ENCODE peak calls at places on chromosomes 4 and X, in eight cellular contexts. One of them, this sample, is unnamed.

GRCh38 chrX:41982966-41983365 is 59.6 kb upstream of the CASK start:
- DNase-seq in SK-N-SH: no peak
- DNase-seq in sigmoid colon: no peak
- DNase-seq in heart right ventricle: no peak
- DNase-seq in A549: no peak
- DNase-seq in spleen: no peak
- DNase-seq in tibial nerve: no peak
- DNase-seq in mucosa of descending colon: no peak
- DNase-seq in this sample: no peak

GRCh38 chr4:6269651-6270511 is at the start of gene WFS1:
- DNase-seq in SK-N-SH: peak; percentile 100
- DNase-seq in sigmoid colon: peak; percentile 99
- DNase-seq in heart right ventricle: peak; percentile 99
- DNase-seq in A549: peak; percentile 94
- DNase-seq in spleen: peak; percentile 98
- DNase-seq in tibial nerve: peak; percentile 97
- DNase-seq in mucosa of descending colon: peak; percentile 98
- DNase-seq in this sample: peak; percentile 97

GRCh38 chr4:38804654-38805295 is at the start of gene TLR1:
- DNase-seq in SK-N-SH: peak; percentile 26
- DNase-seq in sigmoid colon: no peak
- DNase-seq in heart right ventricle: no peak
- DNase-seq in A549: no peak
- DNase-seq in spleen: no peak
- DNase-seq in tibial nerve: no peak
- DNase-seq in mucosa of descending colon: no peak
- DNase-seq in this sample: no peak

GRCh38 chrX:10190367-10190766 is 33.6 kb downstream of the CLCN4 start:
- DNase-seq in SK-N-SH: peak; percentile 59
- DNase-seq in sigmoid colon: no peak
- DNase-seq in heart right ventricle: no peak
- DNase-seq in A549: peak; percentile 68
- DNase-seq in spleen: no peak
- DNase-seq in tibial nerve: peak; percentile 50
- DNase-seq in mucosa of descending colon: no peak
- DNase-seq in this sample: peak; percentile 41

GRCh38 chrX:70196961-70197805 is 19.9 kb downstream of the DGAT2L6 start:
- DNase-seq in SK-N-SH: peak; percentile 42
- DNase-seq in sigmoid colon: no peak
- DNase-seq in heart right ventricle: no peak
- DNase-seq in A549: peak; percentile 42
- DNase-seq in spleen: no peak
- DNase-seq in tibial nerve: peak; percentile 66
- DNase-seq in mucosa of descending colon: no peak
- DNase-seq in this sample: peak; percentile 63

GRCh38 chr4:140789752-140790151 is 33.6 kb upstream of the TBC1D9 start:
- DNase-seq in SK-N-SH: no peak
- DNase-seq in sigmoid colon: no peak
- DNase-seq in heart right ventricle: no peak
- DNase-seq in A549: no peak
- DNase-seq in spleen: no peak
- DNase-seq in tibial nerve: no peak
- DNase-seq in mucosa of descending colon: no peak
- DNase-seq in this sample: no peak

GRCh38 chr4:139647952-139648351 is 17.7 kb upstream of the MGST2 start:
- DNase-seq in SK-N-SH: no peak
- DNase-seq in sigmoid colon: no peak
- DNase-seq in heart right ventricle: no peak
- DNase-seq in A549: no peak
- DNase-seq in spleen: no peak
- DNase-seq in tibial nerve: no peak
- DNase-seq in mucosa of descending colon: no peak
- DNase-seq in this sample: no peak

GRCh38 chr4:36325916-36326315 is 44.5 kb downstream of the DTHD1 start:
- DNase-seq in SK-N-SH: no peak
- DNase-seq in sigmoid colon: no peak
- DNase-seq in heart right ventricle: no peak
- DNase-seq in A549: no peak
- DNase-seq in spleen: no peak
- DNase-seq in tibial nerve: no peak
- DNase-seq in mucosa of descending colon: no peak
- DNase-seq in this sample: no peak

GRCh38 chr4:154854362-154854761 is 73.3 kb downstream of the RBM46 start:
- DNase-seq in SK-N-SH: peak; percentile 26
- DNase-seq in sigmoid colon: no peak
- DNase-seq in heart right ventricle: no peak
- DNase-seq in A549: no peak
- DNase-seq in spleen: no peak
- DNase-seq in tibial nerve: no peak
- DNase-seq in mucosa of descending colon: no peak
- DNase-seq in this sample: no peak

GRCh38 chr4:85968945-85969830 is 390.7 kb downstream of the MAPK10 start:
- DNase-seq in SK-N-SH: peak; percentile 31
- DNase-seq in sigmoid colon: no peak
- DNase-seq in heart right ventricle: no peak
- DNase-seq in A549: peak; percentile 18
- DNase-seq in spleen: no peak
- DNase-seq in tibial nerve: no peak
- DNase-seq in mucosa of descending colon: no peak
- DNase-seq in this sample: no peak

GRCh38 chrX:21606037-21606436 is 52.1 kb downstream of the KLHL34 start:
- DNase-seq in SK-N-SH: no peak
- DNase-seq in sigmoid colon: no peak
- DNase-seq in heart right ventricle: no peak
- DNase-seq in A549: no peak
- DNase-seq in spleen: no peak
- DNase-seq in tibial nerve: no peak
- DNase-seq in mucosa of descending colon: no peak
- DNase-seq in this sample: no peak

GRCh38 chr4:52982246-52982950 is 120.3 kb downstream of the RASL11B start:
- DNase-seq in SK-N-SH: peak; percentile 51
- DNase-seq in sigmoid colon: no peak
- DNase-seq in heart right ventricle: no peak
- DNase-seq in A549: peak; percentile 4
- DNase-seq in spleen: no peak
- DNase-seq in tibial nerve: no peak
- DNase-seq in mucosa of descending colon: no peak
- DNase-seq in this sample: no peak

GRCh38 chr4:121514443-121514842 is 133.6 kb upstream of the QRFPR start:
- DNase-seq in SK-N-SH: no peak
- DNase-seq in sigmoid colon: no peak
- DNase-seq in heart right ventricle: no peak
- DNase-seq in A549: no peak
- DNase-seq in spleen: no peak
- DNase-seq in tibial nerve: no peak
- DNase-seq in mucosa of descending colon: no peak
- DNase-seq in this sample: no peak

GRCh38 chr4:102441978-102442890 is 58.9 kb upstream of the NFKB1 start:
- DNase-seq in SK-N-SH: no peak
- DNase-seq in sigmoid colon: no peak
- DNase-seq in heart right ventricle: no peak
- DNase-seq in A549: no peak
- DNase-seq in spleen: no peak
- DNase-seq in tibial nerve: no peak
- DNase-seq in mucosa of descending colon: no peak
- DNase-seq in this sample: no peak

GRCh38 chrX:20361890-20362262 is 95.2 kb upstream of the RPS6KA3 start:
- DNase-seq in SK-N-SH: no peak
- DNase-seq in sigmoid colon: no peak
- DNase-seq in heart right ventricle: no peak
- DNase-seq in A549: peak; percentile 52
- DNase-seq in spleen: no peak
- DNase-seq in tibial nerve: peak; percentile 8
- DNase-seq in mucosa of descending colon: no peak
- DNase-seq in this sample: no peak

GRCh38 chrX:139058831-139059495 is 347.4 kb upstream of the FGF13 start:
- DNase-seq in SK-N-SH: no peak
- DNase-seq in sigmoid colon: no peak
- DNase-seq in heart right ventricle: no peak
- DNase-seq in A549: no peak
- DNase-seq in spleen: no peak
- DNase-seq in tibial nerve: no peak
- DNase-seq in mucosa of descending colon: no peak
- DNase-seq in this sample: no peak

GRCh38 chr4:55378617-55379467 is 16.9 kb upstream of the TMEM165 start:
- DNase-seq in SK-N-SH: no peak
- DNase-seq in sigmoid colon: no peak
- DNase-seq in heart right ventricle: no peak
- DNase-seq in A549: no peak
- DNase-seq in spleen: no peak
- DNase-seq in tibial nerve: no peak
- DNase-seq in mucosa of descending colon: no peak
- DNase-seq in this sample: no peak

GRCh38 chr4:153451931-153452660 is 14.1 kb upstream of the TMEM131L start:
- DNase-seq in SK-N-SH: no peak
- DNase-seq in sigmoid colon: no peak
- DNase-seq in heart right ventricle: no peak
- DNase-seq in A549: no peak
- DNase-seq in spleen: peak; percentile 79
- DNase-seq in tibial nerve: no peak
- DNase-seq in mucosa of descending colon: no peak
- DNase-seq in this sample: no peak

GRCh38 chr4:159384619-159385018 is 281.7 kb downstream of the RAPGEF2 start:
- DNase-seq in SK-N-SH: no peak
- DNase-seq in sigmoid colon: no peak
- DNase-seq in heart right ventricle: no peak
- DNase-seq in A549: no peak
- DNase-seq in spleen: no peak
- DNase-seq in tibial nerve: no peak
- DNase-seq in mucosa of descending colon: no peak
- DNase-seq in this sample: no peak

GRCh38 chr4:52880994-52881393 is 18.9 kb downstream of the RASL11B start:
- DNase-seq in SK-N-SH: no peak
- DNase-seq in sigmoid colon: no peak
- DNase-seq in heart right ventricle: no peak
- DNase-seq in A549: no peak
- DNase-seq in spleen: no peak
- DNase-seq in tibial nerve: no peak
- DNase-seq in mucosa of descending colon: no peak
- DNase-seq in this sample: no peak

GRCh38 chrX:100931925-100932285 is 3.2 kb upstream of the XKRX start:
- DNase-seq in SK-N-SH: no peak
- DNase-seq in sigmoid colon: no peak
- DNase-seq in heart right ventricle: no peak
- DNase-seq in A549: no peak
- DNase-seq in spleen: no peak
- DNase-seq in tibial nerve: no peak
- DNase-seq in mucosa of descending colon: no peak
- DNase-seq in this sample: no peak

GRCh38 chr4:1898007-1898406 is 26.8 kb downstream of the NSD2 start:
- DNase-seq in SK-N-SH: no peak
- DNase-seq in sigmoid colon: peak; percentile 9
- DNase-seq in heart right ventricle: no peak
- DNase-seq in A549: no peak
- DNase-seq in spleen: peak; percentile 18
- DNase-seq in tibial nerve: no peak
- DNase-seq in mucosa of descending colon: no peak
- DNase-seq in this sample: no peak
- H3K4me1 ChIP-seq in SK-N-SH: no peaks in the 10 kb centered on the region
- H3K4me1 ChIP-seq in sigmoid colon: no peaks in the 10 kb centered on the region
- H3K4me1 ChIP-seq in heart right ventricle: peaks cover 6% of the 10 kb centered on the region
- H3K4me1 ChIP-seq in A549: peaks cover 8% of the 10 kb centered on the region
- H3K4me1 ChIP-seq in spleen: peaks cover 15% of the 10 kb centered on the region
- H3K4me1 ChIP-seq in tibial nerve: no peaks in the 10 kb centered on the region
- H3K4me1 ChIP-seq in mucosa of descending colon: no peaks in the 10 kb centered on the region
- H3K4me1 ChIP-seq in this sample: peaks cover 9% of the 10 kb centered on the region

GRCh38 chrX:118540342-118540741 is 44.7 kb downstream of the DOCK11 start:
- DNase-seq in SK-N-SH: no peak
- DNase-seq in sigmoid colon: no peak
- DNase-seq in heart right ventricle: no peak
- DNase-seq in A549: no peak
- DNase-seq in spleen: no peak
- DNase-seq in tibial nerve: no peak
- DNase-seq in mucosa of descending colon: no peak
- DNase-seq in this sample: no peak

GRCh38 chrX:118536204-118536603 is 40.6 kb downstream of the DOCK11 start:
- DNase-seq in SK-N-SH: no peak
- DNase-seq in sigmoid colon: no peak
- DNase-seq in heart right ventricle: no peak
- DNase-seq in A549: no peak
- DNase-seq in spleen: no peak
- DNase-seq in tibial nerve: no peak
- DNase-seq in mucosa of descending colon: no peak
- DNase-seq in this sample: no peak

GRCh38 chrX:118541482-118541881 is 45.9 kb downstream of the DOCK11 start:
- DNase-seq in SK-N-SH: no peak
- DNase-seq in sigmoid colon: no peak
- DNase-seq in heart right ventricle: no peak
- DNase-seq in A549: no peak
- DNase-seq in spleen: no peak
- DNase-seq in tibial nerve: no peak
- DNase-seq in mucosa of descending colon: no peak
- DNase-seq in this sample: no peak

GRCh38 chrX:118534716-118535493 is 39.3 kb downstream of the DOCK11 start:
- DNase-seq in SK-N-SH: no peak
- DNase-seq in sigmoid colon: no peak
- DNase-seq in heart right ventricle: no peak
- DNase-seq in A549: no peak
- DNase-seq in spleen: no peak
- DNase-seq in tibial nerve: no peak
- DNase-seq in mucosa of descending colon: no peak
- DNase-seq in this sample: no peak

GRCh38 chrX:118536687-118537461 is 41.3 kb downstream of the DOCK11 start:
- DNase-seq in SK-N-SH: peak; percentile 18
- DNase-seq in sigmoid colon: no peak
- DNase-seq in heart right ventricle: no peak
- DNase-seq in A549: peak; percentile 14
- DNase-seq in spleen: no peak
- DNase-seq in tibial nerve: no peak
- DNase-seq in mucosa of descending colon: no peak
- DNase-seq in this sample: no peak
- H3K4me1 ChIP-seq in SK-N-SH: no peaks in the 10 kb centered on the region
- H3K4me1 ChIP-seq in sigmoid colon: peaks cover 8% of the 10 kb centered on the region
- H3K4me1 ChIP-seq in heart right ventricle: peaks cover 30% of the 10 kb centered on the region
- H3K4me1 ChIP-seq in A549: peaks cover 20% of the 10 kb centered on the region
- H3K4me1 ChIP-seq in spleen: peaks cover 32% of the 10 kb centered on the region
- H3K4me1 ChIP-seq in tibial nerve: no peaks in the 10 kb centered on the region
- H3K4me1 ChIP-seq in mucosa of descending colon: no peaks in the 10 kb centered on the region
- H3K4me1 ChIP-seq in this sample: no peaks in the 10 kb centered on the region

GRCh38 chrX:13381514-13381913 is 61.7 kb upstream of the ATXN3L start:
- DNase-seq in SK-N-SH: no peak
- DNase-seq in sigmoid colon: no peak
- DNase-seq in heart right ventricle: no peak
- DNase-seq in A549: no peak
- DNase-seq in spleen: no peak
- DNase-seq in tibial nerve: no peak
- DNase-seq in mucosa of descending colon: no peak
- DNase-seq in this sample: no peak
- H3K4me1 ChIP-seq in SK-N-SH: peaks cover 19% of the 10 kb centered on the region
- H3K4me1 ChIP-seq in sigmoid colon: no peaks in the 10 kb centered on the region
- H3K4me1 ChIP-seq in heart right ventricle: peaks cover under 1% of the 10 kb centered on the region
- H3K4me1 ChIP-seq in A549: peaks cover 5% of the 10 kb centered on the region
- H3K4me1 ChIP-seq in spleen: no peaks in the 10 kb centered on the region
- H3K4me1 ChIP-seq in tibial nerve: no peaks in the 10 kb centered on the region
- H3K4me1 ChIP-seq in mucosa of descending colon: no peaks in the 10 kb centered on the region
- H3K4me1 ChIP-seq in this sample: no peaks in the 10 kb centered on the region

DNA sequence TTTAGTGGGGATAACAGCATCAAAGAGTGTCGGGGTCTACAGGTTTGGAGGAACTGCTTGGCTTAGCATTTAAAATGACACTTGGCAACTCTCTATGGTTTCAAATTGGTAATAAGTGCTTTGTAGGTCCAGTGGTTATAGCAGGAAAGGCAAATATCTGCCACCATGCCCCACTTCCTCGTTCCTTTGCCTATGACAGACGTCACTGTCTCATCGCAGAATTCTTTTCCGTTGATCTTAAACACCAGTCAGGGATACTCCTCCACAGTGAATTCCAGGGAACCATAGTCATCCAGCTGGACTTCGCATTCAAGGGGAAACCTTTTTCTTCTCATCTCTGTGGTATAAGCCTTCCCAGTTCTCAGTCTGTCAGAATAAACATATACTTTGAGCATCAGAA is 319.1 kb downstream of the GPAT3 start:
- DNase-seq in SK-N-SH: no peak
- DNase-seq in sigmoid colon: no peak
- DNase-seq in heart right ventricle: no peak
- DNase-seq in A549: peak; percentile 47
- DNase-seq in spleen: no peak
- DNase-seq in tibial nerve: no peak
- DNase-seq in mucosa of descending colon: no peak
- DNase-seq in this sample: no peak
- H3K4me1 ChIP-seq in SK-N-SH: peaks cover 35% of the 10 kb centered on the region
- H3K4me1 ChIP-seq in sigmoid colon: no peaks in the 10 kb centered on the region
- H3K4me1 ChIP-seq in heart right ventricle: no peaks in the 10 kb centered on the region
- H3K4me1 ChIP-seq in A549: peaks cover 76% of the 10 kb centered on the region
- H3K4me1 ChIP-seq in spleen: no peaks in the 10 kb centered on the region
- H3K4me1 ChIP-seq in tibial nerve: no peaks in the 10 kb centered on the region
- H3K4me1 ChIP-seq in mucosa of descending colon: no peaks in the 10 kb centered on the region
- H3K4me1 ChIP-seq in this sample: no peaks in the 10 kb centered on the region